ENCODE peak calls at places on chromosomes 7 and 10, in four cellular contexts. S is cardiac septum, M is left cardiac atrium, T is NCI-H2081. R is an unnamed sample.

GRCh38 chr10:86365346-86366032 is 1.1 kb downstream of the GRID1 start:
- DNase-seq in S (peak; percentile 71), T (peak; percentile 45), M (no peak), R (peak; percentile 54)

GRCh38 chr10:77419979-77420378 is 217.6 kb downstream of the KCNMA1 start:
- DNase-seq in S (peak; percentile 20), M (no peak), T (no peak), R (no peak)

GRCh38 chr7:137879357-137880158 is 32.8 kb upstream of the DGKI start:
- DNase-seq in S (no peak), T (no peak), M (no peak), R (no peak)

GRCh38 chr7:111872837-111873646 is 310.8 kb upstream of the IMMP2L start:
- DNase-seq in T (no peak), M (no peak), S (no peak), R (no peak)

GRCh38 chr7:11153694-11154093 is 180.0 kb downstream of the PHF14 start:
- DNase-seq in T (no peak), S (no peak), M (no peak), R (no peak)

GRCh38 chr7:5349437-5350173 is 66.9 kb downstream of the SLC29A4 start:
- DNase-seq in T (no peak), M (no peak), S (no peak), R (no peak)

GRCh38 chr7:101598981-101599681 is 30.0 kb downstream of the MYL10 start:
- DNase-seq in T (no peak), M (no peak), S (no peak), R (no peak)

GRCh38 chr7:155804897-155805825 is 7.1 kb downstream of the SHH start:
- DNase-seq in M (peak; percentile 46), S (no peak), T (peak; percentile 70), R (peak; percentile 70)

GRCh38 chr7:155351120-155351870 is 53.6 kb downstream of the INSIG1 start:
- DNase-seq in T (no peak), M (no peak), S (peak; percentile 35), R (no peak)

GRCh38 chr10:97684866-97685394 is 2.1 kb downstream of the AVPI1 start:
- DNase-seq in S (no peak), M (no peak), T (no peak), R (no peak)

GRCh38 chr7:937851-938484 is 16.5 kb downstream of the ADAP1 start:
- DNase-seq in S (no peak), M (no peak), T (no peak), R (no peak)

GRCh38 chr10:43202657-43203490 is 64.0 kb downstream of the RASGEF1A start:
- DNase-seq in S (peak; percentile 87), T (no peak), M (peak; percentile 54), R (no peak)

GRCh38 chr7:105682331-105683070 is 101.2 kb upstream of the EFCAB10 start:
- DNase-seq in T (peak; percentile 72), M (no peak), S (no peak), R (no peak)

GRCh38 chr7:20249924-20250323 is 32.7 kb upstream of the MACC1 start:
- DNase-seq in T (no peak), S (no peak), M (no peak), R (no peak)

GRCh38 chr7:117134885-117135552 is 181.7 kb downstream of the ST7 start:
- DNase-seq in S (no peak), T (no peak), M (no peak), R (no peak)

GRCh38 chr7:44383566-44383965 is 58.2 kb upstream of the CAMK2B start:
- DNase-seq in S (peak; percentile 66), T (no peak), M (peak; percentile 59), R (no peak)

GRCh38 chr7:66267249-66267648 is 62.1 kb downstream of the TPST1 start:
- DNase-seq in S (no peak), T (no peak), M (peak; percentile 41), R (no peak)

GRCh38 chr10:19263262-19263661 is 214.7 kb downstream of the MALRD1 start:
- DNase-seq in S (no peak), T (no peak), M (no peak), R (no peak)

GRCh38 chr10:43262902-43263466 is 3.9 kb downstream of the RASGEF1A start:
- DNase-seq in T (no peak), S (peak; percentile 69), M (no peak), R (no peak)

GRCh38 chr7:128788446-128789412 is 3.0 kb upstream of the CCDC136 start:
- DNase-seq in S (no peak), M (no peak), T (no peak), R (no peak)

GRCh38 chr7:25951414-25952276 is 200.4 kb upstream of the NFE2L3 start:
- DNase-seq in S (no peak), M (no peak), T (no peak), R (no peak)

GRCh38 chr7:5419523-5420107 is 4.0 kb downstream of the TNRC18 start:
- DNase-seq in T (no peak), S (no peak), M (no peak), R (peak; percentile 58)

GRCh38 chr7:133695976-133696531 is 431.1 kb upstream of the LRGUK start:
- DNase-seq in T (peak; percentile 32), S (no peak), M (no peak), R (no peak)

R was measured in dorsolateral prefrontal cortex.